ENCODE peak calls at places on chromosomes 16 and 17, in nine cellular contexts. S is tibial artery, U is right atrium auricular region, B is ascending aorta, K is ovary, L is bronchial epithelial cell, D is psoas muscle, F is tibial nerve, J is heart left ventricle. A is an unnamed sample.

GRCh38 chr17:44044092-44044491 is 22.4 kb downstream of the LSM12 start:
- DNase-seq in S (no peak), U (no peak), B (no peak), K (no peak), L (peak; percentile 47), D (no peak), F (no peak), J (no peak), A (no peak)

GRCh38 chr17:75318211-75318610 is 29.0 kb upstream of the SLC25A19 start:
- DNase-seq in S (no peak), U (no peak), B (no peak), K (no peak), L (no peak), D (no peak), F (no peak), J (no peak), A (no peak)

GRCh38 chr17:65154770-65155589 is 17.8 kb downstream of the RGS9 start:
- DNase-seq in S (no peak), U (no peak), B (no peak), K (no peak), L (peak; percentile 72), D (no peak), F (no peak), J (no peak), A (no peak)

GRCh38 chr16:1181715-1182671 is 29.1 kb downstream of the CACNA1H start:
- DNase-seq in S (peak; percentile 80), U (peak; percentile 65), B (peak; percentile 92), K (peak; percentile 93), L (no peak), D (peak; percentile 63), F (no peak), J (peak; percentile 89), A (peak; percentile 71)

GRCh38 chr17:37642706-37643105 is 540 bp downstream of the DDX52 start:
- DNase-seq in S (no peak), U (no peak), B (no peak), K (no peak), L (peak; percentile 65), D (no peak), F (no peak), J (no peak), A (no peak)

GRCh38 chr16:19609359-19609758 is 53.9 kb downstream of the VPS35L start:
- DNase-seq in S (no peak), U (no peak), B (no peak), K (no peak), L (no peak), D (no peak), F (no peak), J (no peak), A (no peak)

GRCh38 chr16:12268602-12269001 is 292.1 kb downstream of the SNX29 start:
- DNase-seq in S (no peak), U (no peak), B (no peak), K (no peak), L (no peak), D (no peak), F (no peak), J (no peak), A (no peak)

GRCh38 chr16:20114356-20114755 is 40.7 kb upstream of the GPR139 start:
- DNase-seq in S (no peak), U (no peak), B (no peak), K (no peak), L (peak; percentile 35), D (peak; percentile 12), F (no peak), J (no peak), A (no peak)

GRCh38 chr17:44109312-44109630 is 14.2 kb downstream of the HDAC5 start:
- DNase-seq in S (no peak), U (no peak), B (no peak), K (no peak), L (no peak), D (no peak), F (no peak), J (no peak), A (no peak)

GRCh38 chr17:74759243-74759801 is 10.9 kb downstream of the NHERF1 start:
- DNase-seq in S (no peak), U (no peak), B (no peak), K (no peak), L (no peak), D (no peak), F (no peak), J (no peak), A (no peak)

GRCh38 chr16:19290860-19291259 is 5.3 kb downstream of the CLEC19A start:
- DNase-seq in S (no peak), U (no peak), B (no peak), K (no peak), L (no peak), D (no peak), F (no peak), J (no peak), A (no peak)

GRCh38 chr16:4329354-4329775 is 13.5 kb downstream of the GLIS2 start:
- DNase-seq in S (no peak), U (no peak), B (no peak), K (no peak), L (no peak), D (no peak), F (no peak), J (no peak), A (no peak)

GRCh38 chr16:10885246-10885645 is 8.2 kb downstream of the CIITA start:
- DNase-seq in S (peak; percentile 62), U (no peak), B (no peak), K (no peak), L (peak; percentile 52), D (no peak), F (no peak), J (no peak), A (no peak)

GRCh38 chr17:1100382-1100781 is 79.4 kb downstream of the ABR start:
- DNase-seq in S (no peak), U (no peak), B (no peak), K (no peak), L (no peak), D (no peak), F (no peak), J (no peak), A (no peak)

GRCh38 chr16:10253344-10253855 is 71.2 kb upstream of the GRIN2A start:
- DNase-seq in S (no peak), U (no peak), B (no peak), K (no peak), L (no peak), D (no peak), F (no peak), J (no peak), A (no peak)

GRCh38 chr16:27718767-27719445 is 169.0 kb downstream of the KATNIP start:
- DNase-seq in S (no peak), U (no peak), B (no peak), K (no peak), L (no peak), D (no peak), F (peak; percentile 52), J (peak; percentile 13), A (no peak)

GRCh38 chr17:81253358-81254131 is 14.4 kb downstream of the NDUFAF8 start:
- DNase-seq in S (no peak), U (no peak), B (no peak), K (peak; percentile 72), L (peak; percentile 12), D (peak; percentile 48), F (no peak), J (no peak), A (peak; percentile 56)

GRCh38 chr16:75379911-75380847 is 53.1 kb downstream of the CFDP1 start:
- DNase-seq in S (no peak), U (no peak), B (no peak), K (no peak), L (no peak), D (no peak), F (no peak), J (no peak), A (peak; percentile 30)

GRCh38 chr17:65514082-65514481 is 47.4 kb downstream of the AXIN2 start:
- DNase-seq in S (no peak), U (no peak), B (peak; percentile 25), K (no peak), L (peak; percentile 59), D (no peak), F (no peak), J (no peak), A (no peak)

GRCh38 chr17:50904522-50905459 is 38.6 kb upstream of the TOB1 start:
- DNase-seq in S (peak; percentile 61), U (no peak), B (peak; percentile 82), K (peak; percentile 50), L (no peak), D (peak; percentile 41), F (peak; percentile 70), J (no peak), A (peak; percentile 50)

GRCh38 chr16:54648575-54648974 is 282.1 kb upstream of the IRX5 start:
- DNase-seq in S (no peak), U (no peak), B (no peak), K (no peak), L (no peak), D (no peak), F (no peak), J (no peak), A (no peak)

GRCh38 chr16:57940382-57940966 is 30.5 kb downstream of the CNGB1 start:
- DNase-seq in S (no peak), U (no peak), B (no peak), K (no peak), L (no peak), D (no peak), F (no peak), J (no peak), A (no peak)
- TF ChIP-seq CTCF in S (no peak), U (no peak), B (no peak), K (no peak), L (no peak), D (no peak), F (no peak), J (no peak), A (no peak)

GRCh38 chr16:30728904-30729672 is 19.1 kb upstream of the PHKG2 start:
- DNase-seq in S (no peak), U (no peak), B (no peak), K (no peak), L (no peak), D (no peak), F (no peak), J (no peak), A (no peak)
- H3K36me3 ChIP-seq in S (peaks cover 84% of the 10 kb centered on the region), U (peaks cover 70% of the 10 kb centered on the region), B (peaks cover 62% of the 10 kb centered on the region), K (no peaks in the 10 kb centered on the region), L (peaks cover 31% of the 10 kb centered on the region), D (peaks cover 98% of the 10 kb centered on the region), F (peaks cover 3% of the 10 kb centered on the region), J (peaks cover 35% of the 10 kb centered on the region), A (peaks cover 44% of the 10 kb centered on the region)

GRCh38 chr17:22694362-22695227 is 1002.3 kb downstream of the KCNJ18 start:
- DNase-seq in S (no peak), U (no peak), B (no peak), K (no peak), L (no peak), D (no peak), F (no peak), J (no peak), A (no peak)
- TF ChIP-seq CTCF in S (no peak), U (no peak), B (no peak), K (no peak), L (no peak), D (peak; percentile 11), F (no peak), J (peak; percentile 29), A (no peak)

DNA sequence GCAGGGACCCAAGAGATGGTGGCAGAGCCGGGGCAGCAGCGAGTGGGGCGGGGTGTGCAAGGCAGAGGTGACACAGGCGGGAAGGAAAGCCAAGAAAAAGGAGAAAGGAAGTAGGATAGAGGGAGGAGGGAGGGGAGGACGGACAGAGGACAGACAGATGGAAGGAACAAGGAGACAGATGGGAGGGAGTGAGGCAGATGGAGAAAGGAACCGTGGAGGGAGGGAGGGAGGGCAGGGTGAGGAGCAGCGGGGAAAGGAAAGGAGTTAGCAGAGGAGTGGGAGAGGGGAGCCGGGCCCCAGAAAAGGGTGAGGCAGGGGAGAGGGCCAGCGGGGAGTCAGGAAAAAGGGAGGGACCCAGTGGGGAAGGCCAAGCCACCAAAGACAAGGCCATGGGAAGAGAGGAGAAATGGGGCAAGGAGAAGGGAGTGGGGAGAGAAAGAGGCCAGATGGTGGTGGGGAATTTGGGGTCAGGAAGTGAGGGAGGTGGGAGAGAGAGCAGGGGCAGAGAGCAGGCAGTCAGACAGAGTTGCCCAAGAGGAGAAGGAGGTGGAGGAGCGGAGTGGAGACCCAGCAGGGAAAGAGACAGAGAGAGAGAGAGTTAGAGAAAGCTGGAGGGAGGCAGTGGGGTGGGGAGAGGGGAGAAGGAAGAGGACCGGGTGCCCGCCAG is 13.2 kb upstream of the ASGR1 start:
- DNase-seq in S (no peak), U (no peak), B (no peak), K (no peak), L (no peak), D (no peak), F (no peak), J (no peak), A (no peak)
- H3K36me3 ChIP-seq in S (no peaks in the 10 kb centered on the region), U (peaks cover 36% of the 10 kb centered on the region), B (peaks cover 44% of the 10 kb centered on the region), K (no peaks in the 10 kb centered on the region), L (no peaks in the 10 kb centered on the region), D (peaks cover 8% of the 10 kb centered on the region), F (no peaks in the 10 kb centered on the region), J (peaks cover 3% of the 10 kb centered on the region), A (no peaks in the 10 kb centered on the region)

A was measured in lung.